ENCODE peak calls at places on chromosome 14, in nine cellular contexts. I is GM23338, C is HepG2, B is endothelial cell of umbilical vein, H is K562, D is GM12878, O is fibroblast of lung, J is PC-9, F is astrocyte. Q is an unnamed sample. For H3K36me3, the result is how much of the 10 kb centered on the place peaks cover.

GRCh38 chr14:22464422-22465142 is 124.4 kb downstream of the DAD1 start:
- DNase-seq in F (no peak), H (no peak), O (no peak), B (no peak), D (peak), C (no peak), I (no peak), J (no peak), Q (no peak)

GRCh38 chr14:90568405-90568804 is 171.6 kb downstream of the CALM1 start:
- DNase-seq in B (no peak), C (no peak), H (no peak), F (no peak), I (no peak), J (no peak), D (no peak), O (no peak), Q (no peak)

GRCh38 chr14:101126376-101127130 is 223.0 kb upstream of the RTL1 start:
- DNase-seq in C (no peak), F (no peak), D (no peak), B (no peak), H (no peak), J (no peak), O (no peak), I (no peak), Q (no peak)

GRCh38 chr14:99234982-99235491 is 37.0 kb downstream of the BCL11B start:
- DNase-seq in O (no peak), B (no peak), J (no peak), F (peak), I (peak), D (no peak), H (no peak), C (no peak), Q (no peak)

GRCh38 chr14:89543420-89543790 is 126.4 kb upstream of the FOXN3 start:
- DNase-seq in O (peak), I (peak), D (no peak), J (no peak), B (no peak), C (no peak), F (peak), H (no peak), Q (no peak)

GRCh38 chr14:74515891-74516412 is 22.4 kb downstream of the ISCA2 start:
- DNase-seq in O (no peak), C (no peak), B (no peak), J (no peak), I (no peak), F (no peak), D (no peak), H (no peak), Q (no peak)

GRCh38 chr14:93788557-93789365 is 476 bp upstream of the PRIMA1 start:
- DNase-seq in I (peak), D (no peak), O (no peak), H (no peak), J (no peak), B (no peak), C (no peak), F (no peak), Q (peak)

GRCh38 chr14:100438678-100439592 is 115.8 kb downstream of the SLC25A47 start:
- DNase-seq in J (peak), B (peak), O (peak), D (no peak), C (peak), I (no peak), H (no peak), F (peak), Q (peak)

GRCh38 chr14:104479901-104480300 is 99.7 kb upstream of the C14orf180 start:
- DNase-seq in J (no peak), C (no peak), O (no peak), D (no peak), H (no peak), B (no peak), I (no peak), F (no peak), Q (no peak)

GRCh38 chr14:80037349-80037748 is 174.0 kb downstream of the DIO2 start:
- DNase-seq in J (no peak), O (no peak), F (no peak), B (no peak), H (no peak), D (no peak), I (no peak), C (no peak), Q (no peak)

GRCh38 chr14:76882646-76883045 is 56.4 kb downstream of the LRRC74A start:
- DNase-seq in F (no peak), I (no peak), J (no peak), O (peak), H (no peak), C (no peak), D (no peak), B (no peak), Q (no peak)

GRCh38 chr14:42241101-42241500 is 634.4 kb downstream of the LRFN5 start:
- DNase-seq in J (no peak), F (no peak), O (no peak), H (no peak), B (no peak), C (no peak), I (no peak), D (no peak), Q (no peak)

GRCh38 chr14:103118663-103119404 is 4.4 kb upstream of the TNFAIP2 start:
- DNase-seq in C (no peak), D (no peak), I (no peak), H (peak), B (no peak), O (no peak), J (no peak), F (no peak), Q (no peak)

GRCh38 chr14:77151245-77151644 is 9.7 kb upstream of the ZDHHC22 start:
- DNase-seq in C (no peak), O (no peak), H (peak), F (no peak), B (peak), I (peak), J (no peak), D (no peak), Q (no peak)

GRCh38 chr14:91867316-91867988 is at the start of gene TC2N:
- DNase-seq in B (no peak), D (no peak), O (no peak), J (no peak), C (no peak), H (no peak), I (no peak), F (no peak), Q (no peak)

GRCh38 chr14:34023824-34024767 is 73.2 kb upstream of the EGLN3 start:
- DNase-seq in J (no peak), C (peak), F (no peak), D (no peak), I (peak), O (no peak), H (no peak), B (no peak), Q (peak)

GRCh38 chr14:70237710-70238109 is 49.0 kb upstream of the SLC8A3 start:
- DNase-seq in J (no peak), H (peak), D (no peak), B (no peak), C (no peak), I (no peak), F (no peak), O (no peak), Q (no peak)

GRCh38 chr14:51674294-51675002 is 22.7 kb downstream of the FRMD6 start:
- DNase-seq in B (no peak), C (no peak), J (no peak), F (peak), I (no peak), D (no peak), H (no peak), O (no peak), Q (peak)

GRCh38 chr14:34615507-34615906 is 14.4 kb downstream of the SNX6 start:
- DNase-seq in D (no peak), H (no peak), O (no peak), C (no peak), F (no peak), J (no peak), I (no peak), B (no peak), Q (no peak)

GRCh38 chr14:32560213-32560857 is 231.2 kb downstream of the AKAP6 start:
- DNase-seq in B (peak), H (peak), C (peak), J (peak), D (no peak), I (peak), O (peak), F (peak), Q (peak)

GRCh38 chr14:75979071-75979571 is 2.7 kb downstream of the TGFB3 start:
- DNase-seq in O (peak), I (peak), H (peak), C (no peak), J (no peak), D (no peak), F (no peak), B (no peak), Q (no peak)

GRCh38 chr14:69631509-69631908 is 20.1 kb downstream of the SUSD6 start:
- DNase-seq in I (no peak), C (peak), B (no peak), D (no peak), H (no peak), J (peak), F (no peak), O (peak), Q (no peak)

GRCh38 chr14:104385189-104386135 is 194.1 kb upstream of the C14orf180 start:
- DNase-seq in J (no peak), D (no peak), B (no peak), F (no peak), I (no peak), C (no peak), H (no peak), O (no peak), Q (no peak)

GRCh38 chr14:77649326-77649725 is 32.9 kb upstream of the SPTLC2 start:
- DNase-seq in B (no peak), J (peak), O (no peak), I (no peak), H (no peak), F (no peak), C (no peak), D (no peak), Q (no peak)

GRCh38 chr14:26841920-26842741 is 244.3 kb upstream of the NOVA1 start:
- DNase-seq in O (peak), H (no peak), B (peak), F (peak), D (no peak), C (peak), J (peak), I (no peak), Q (peak)

GRCh38 chr14:34693228-34693939 is 21.0 kb downstream of the CFL2 start:
- DNase-seq in F (no peak), J (no peak), C (peak), O (no peak), I (peak), D (no peak), B (no peak), H (peak), Q (peak)

GRCh38 chr14:71574976-71575375 is 357.3 kb upstream of the RGS6 start:
- DNase-seq in I (peak), O (peak), D (no peak), F (peak), C (no peak), J (no peak), H (no peak), B (peak), Q (peak)

GRCh38 chr14:67787673-67788072 is 28.7 kb downstream of the ZFYVE26 start:
- DNase-seq in H (no peak), B (no peak), I (no peak), D (no peak), O (no peak), C (no peak), F (no peak), J (no peak), Q (no peak)

GRCh38 chr14:105529506-105530445 is 3.4 kb downstream of the TMEM121 start:
- DNase-seq in H (no peak), F (no peak), O (no peak), B (no peak), D (no peak), C (peak), I (peak), J (no peak), Q (no peak)

GRCh38 chr14:90513151-90514014 is 116.6 kb downstream of the CALM1 start:
- DNase-seq in B (no peak), F (no peak), I (peak), D (no peak), O (peak), C (peak), J (peak), H (no peak), Q (peak)

GRCh38 chr14:100641274-100641860 is 54.1 kb upstream of the BEGAIN start:
- DNase-seq in D (no peak), C (no peak), I (no peak), O (no peak), H (no peak), B (no peak), F (no peak), J (no peak), Q (no peak)

GRCh38 chr14:20976291-20976690 is 13.5 kb upstream of the METTL17 start:
- DNase-seq in F (no peak), I (no peak), O (no peak), H (no peak), B (peak), J (no peak), D (no peak), C (no peak), Q (no peak)

GRCh38 chr14:58327019-58327418 is 28.7 kb downstream of the ARID4A start:
- DNase-seq in F (no peak), H (no peak), D (no peak), C (no peak), O (no peak), B (no peak), I (no peak), J (no peak), Q (no peak)

GRCh38 chr14:60648169-60648933 is 926 bp downstream of the SIX1 start:
- DNase-seq in D (no peak), B (no peak), I (peak), F (no peak), C (no peak), J (no peak), O (no peak), H (peak), Q (peak)

GRCh38 chr14:60647837-60648168 is 1.5 kb downstream of the SIX1 start:
- DNase-seq in J (no peak), I (no peak), D (no peak), O (no peak), C (no peak), F (no peak), B (no peak), H (no peak), Q (peak)

GRCh38 chr14:60650382-60650961 is 1.2 kb upstream of the SIX1 start:
- DNase-seq in F (no peak), O (peak), J (no peak), H (no peak), D (no peak), C (no peak), B (no peak), I (no peak), Q (no peak)

GRCh38 chr14:60649815-60650381 is 621 bp upstream of the SIX1 start:
- DNase-seq in I (peak), J (no peak), B (no peak), F (no peak), C (no peak), H (no peak), D (no peak), O (peak), Q (peak)

DNA sequence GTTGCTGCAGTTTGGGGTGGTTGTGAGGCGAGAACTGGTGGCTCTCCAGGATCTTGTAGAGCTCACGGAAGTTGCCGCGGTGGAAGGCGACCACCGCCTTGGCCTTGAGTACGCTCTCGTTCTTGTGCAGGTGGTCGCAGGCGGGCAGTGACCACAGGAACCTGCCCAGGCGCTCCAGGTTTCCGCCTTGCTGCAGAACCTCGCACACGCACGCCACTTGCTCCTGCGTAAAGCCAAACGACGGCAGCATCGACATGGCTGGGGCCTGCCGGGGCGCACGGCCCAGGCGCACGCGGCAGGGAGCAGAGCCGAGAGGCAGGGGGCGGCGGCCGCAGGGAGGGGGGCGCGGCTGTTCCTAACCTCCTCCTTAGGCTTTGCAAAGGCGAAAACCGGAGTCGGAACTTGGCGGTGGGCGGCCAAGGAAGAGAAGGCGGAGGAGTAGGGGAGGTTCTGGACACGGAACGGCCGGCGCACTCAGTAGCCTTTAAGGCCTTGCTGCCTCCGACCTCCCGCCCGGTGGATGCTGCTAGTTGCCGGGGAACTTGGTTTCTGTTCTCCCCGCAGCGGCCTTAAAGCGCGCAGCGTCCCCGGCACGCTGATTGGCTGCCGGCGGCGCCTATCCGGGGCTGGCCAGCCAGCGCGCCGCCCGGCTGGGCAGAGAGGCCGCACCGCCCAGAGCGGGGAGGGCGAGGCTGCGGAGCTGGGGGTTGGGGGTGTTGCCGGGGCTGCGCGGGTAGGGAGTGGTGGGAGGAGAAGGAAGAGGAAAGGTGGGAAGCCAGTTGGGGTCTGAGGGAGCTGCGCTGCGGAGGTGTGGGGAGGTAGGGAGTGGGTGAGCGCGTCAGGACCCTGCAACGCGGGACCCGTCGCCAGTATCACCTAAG is at the start of gene SIX1:
- DNase-seq in O (peak), D (no peak), F (peak), C (peak), H (peak), J (peak), I (peak), B (peak), Q (peak)
- TF ChIP-seq EZH2 in O (peak), D (no peak), F (peak), C (no peak), H (no peak), J (no peak), I (peak), B (peak), Q (peak)

GRCh38 chr14:60510254-60510975 is 1.5 kb downstream of the SIX6 start:
- DNase-seq in B (no peak), J (no peak), I (peak), D (no peak), F (no peak), H (no peak), O (no peak), C (no peak), Q (no peak)
- H2AFZ ChIP-seq in B (no peak), J (no peak), I (peak), D (no peak), F (no peak), H (no peak), O (no peak), C (no peak), Q (no peak)

GRCh38 chr14:73173092-73173735 is 36.9 kb downstream of the PSEN1 start:
- DNase-seq in I (peak), F (peak), D (no peak), O (peak), J (no peak), C (peak), H (peak), B (peak), Q (peak)
- H3K36me3 ChIP-seq in I (under half), F (under half), D (under half), O (under half), J (under half), C (under half), H (under half), B (under half), Q (under half)

DNA sequence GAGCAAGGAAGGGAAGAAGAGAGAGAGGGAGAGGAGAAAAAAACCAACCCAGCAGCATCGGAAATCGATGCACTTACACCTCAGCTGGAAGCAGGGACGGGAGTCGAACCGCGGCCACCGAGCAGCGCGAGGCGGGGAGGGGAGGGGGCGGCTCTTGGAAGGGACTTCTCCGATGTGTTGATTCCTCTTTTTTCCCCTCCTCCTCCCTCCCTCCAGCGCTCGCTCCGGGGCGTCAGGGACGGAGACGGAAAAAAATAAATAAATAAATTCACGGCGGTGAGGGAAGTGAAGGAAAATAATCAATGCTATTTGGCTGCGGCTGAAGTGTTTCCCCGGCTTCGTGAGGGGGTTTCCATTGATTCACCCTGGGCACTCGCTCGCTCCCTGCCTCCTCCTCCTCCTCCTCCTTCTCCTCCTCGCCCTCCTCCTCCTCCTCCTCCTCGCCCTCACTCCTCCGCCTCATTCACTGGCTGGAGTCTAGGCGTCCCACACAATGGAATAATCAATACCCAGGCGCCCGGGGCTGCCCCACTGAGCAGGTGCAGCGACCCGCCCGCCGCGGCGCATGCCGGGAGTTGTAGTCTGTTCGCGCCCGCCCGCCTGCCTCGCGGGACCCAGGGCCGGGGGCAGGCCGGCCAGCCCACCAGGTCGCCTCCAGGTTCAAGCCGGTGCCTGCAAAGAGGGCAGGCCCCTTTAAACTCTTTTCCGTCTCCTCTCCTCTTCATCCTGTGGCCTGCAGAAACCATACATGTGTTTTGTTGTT is at the start of gene ZFHX2:
- DNase-seq in C (peak), I (peak), H (peak), D (no peak), F (peak), J (peak), B (peak), O (peak), Q (peak)
- TF ChIP-seq EZH2 in C (no peak), I (no peak), H (no peak), D (no peak), F (no peak), J (no peak), B (no peak), O (peak), Q (no peak)

DNA sequence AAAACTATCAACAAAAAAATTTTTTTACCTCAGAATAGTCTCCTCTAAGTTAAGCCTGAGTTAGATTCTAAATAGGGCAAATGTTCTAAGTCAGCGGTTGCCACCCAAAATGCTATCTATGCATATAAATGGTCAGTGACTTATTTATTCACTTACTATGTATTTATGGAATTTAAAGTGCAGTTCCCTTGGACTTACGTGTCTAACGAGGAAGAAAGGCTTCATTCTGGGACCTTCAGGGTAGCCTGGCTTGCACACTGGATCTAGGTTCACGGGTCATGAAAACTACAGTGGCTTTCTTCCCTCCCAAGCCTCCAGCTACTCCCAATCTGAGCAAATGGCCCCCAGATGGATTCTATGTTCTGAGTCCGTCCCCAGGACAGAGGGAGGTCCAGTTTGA is 77.1 kb downstream of the ARF6 start:
- DNase-seq in I (no peak), D (no peak), H (no peak), F (no peak), B (no peak), J (no peak), C (no peak), O (no peak), Q (no peak)
- H2AFZ ChIP-seq in I (peak), D (peak), H (peak), F (peak), B (peak), J (peak), C (peak), O (peak), Q (peak)